ENCODE peak calls at places on chromosome 7, in seven cellular contexts. F is suprapubic skin, M is esophagus muscularis mucosa, B is ovary, X is small intestine, S is Panc1, O is body of pancreas. Q is an unnamed sample.

GRCh38 chr7:54799792-54800191 is 40.8 kb upstream of the SEC61G start:
- DNase-seq in F (no peak), M (no peak), B (no peak), X (no peak), S (no peak), O (no peak), Q (no peak)

GRCh38 chr7:57819491-57819981 is 369.6 kb downstream of the ZNF716 start:
- DNase-seq in F (no peak), M (no peak), B (no peak), X (no peak), S (no peak), O (no peak), Q (no peak)

GRCh38 chr7:44768663-44769361 is 20.2 kb downstream of the ZMIZ2 start:
- DNase-seq in F (no peak), M (no peak), B (no peak), X (no peak), S (no peak), O (no peak), Q (no peak)

GRCh38 chr7:18796216-18796615 is 300.7 kb downstream of the HDAC9 start:
- DNase-seq in F (no peak), M (no peak), B (no peak), X (no peak), S (no peak), O (no peak), Q (no peak)

GRCh38 chr7:7416031-7416968 is 119.4 kb downstream of the COL28A1 start:
- DNase-seq in F (no peak), M (peak; percentile 70), B (no peak), X (peak; percentile 98), S (no peak), O (peak; percentile 54), Q (peak; percentile 74)

GRCh38 chr7:152674860-152675760 is 831 bp downstream of the XRCC2 start:
- DNase-seq in F (no peak), M (no peak), B (no peak), X (no peak), S (no peak), O (no peak), Q (peak; percentile 30)

GRCh38 chr7:64685741-64686140 is 19.8 kb downstream of the ZNF107 start:
- DNase-seq in F (no peak), M (no peak), B (no peak), X (no peak), S (no peak), O (no peak), Q (no peak)

GRCh38 chr7:157690058-157690832 is 353.4 kb downstream of the DNAJB6 start:
- DNase-seq in F (peak; percentile 59), M (no peak), B (no peak), X (no peak), S (no peak), O (no peak), Q (no peak)

GRCh38 chr7:117319211-117319610 is 3.6 kb downstream of the WNT2 start:
- DNase-seq in F (no peak), M (no peak), B (no peak), X (no peak), S (no peak), O (no peak), Q (no peak)

GRCh38 chr7:99380823-99381663 is 6.5 kb downstream of the ARPC1B start:
- DNase-seq in F (no peak), M (no peak), B (no peak), X (peak; percentile 70), S (no peak), O (no peak), Q (no peak)

GRCh38 chr7:22572937-22573336 is 72.9 kb upstream of the STEAP1B start:
- DNase-seq in F (no peak), M (no peak), B (no peak), X (no peak), S (no peak), O (no peak), Q (no peak)

GRCh38 chr7:34869016-34869415 is 168.3 kb downstream of the DPY19L1 start:
- DNase-seq in F (no peak), M (peak; percentile 31), B (no peak), X (no peak), S (no peak), O (no peak), Q (no peak)

GRCh38 chr7:19957664-19958063 is 184.2 kb upstream of the TMEM196 start:
- DNase-seq in F (no peak), M (no peak), B (no peak), X (no peak), S (no peak), O (no peak), Q (no peak)

GRCh38 chr7:40058636-40059035 is 75.8 kb downstream of the MPLKIP start:
- DNase-seq in F (no peak), M (no peak), B (no peak), X (no peak), S (no peak), O (no peak), Q (no peak)
- H3K27ac ChIP-seq in F (no peak overlapping the region), M (no peak overlapping the region), B (no peak overlapping the region), X (no peak overlapping the region), S (no peak overlapping the region), O (no peak overlapping the region), Q (no peak overlapping the region)

GRCh38 chr7:129969881-129970446 is 17.2 kb upstream of the UBE2H start:
- DNase-seq in F (no peak), M (no peak), B (no peak), X (peak; percentile 22), S (peak; percentile 77), O (no peak), Q (peak; percentile 63)
- H3K27ac ChIP-seq in F (peak overlapping the region; percentile 84), M (peak overlapping the region; percentile 49), B (no peak overlapping the region), X (no peak overlapping the region), S (peak overlapping the region; percentile 64), O (no peak overlapping the region), Q (peak overlapping the region; percentile 84)

GRCh38 chr7:86995814-86996213 is 63.6 kb downstream of the ELAPOR2 start:
- DNase-seq in F (no peak), M (no peak), B (no peak), X (no peak), S (no peak), O (no peak), Q (no peak)

GRCh38 chr7:86989407-86989806 is 70.0 kb downstream of the ELAPOR2 start:
- DNase-seq in F (no peak), M (no peak), B (no peak), X (no peak), S (no peak), O (no peak), Q (no peak)

GRCh38 chr7:86995052-86995725 is 64.3 kb downstream of the ELAPOR2 start:
- DNase-seq in F (no peak), M (no peak), B (no peak), X (no peak), S (no peak), O (no peak), Q (no peak)

GRCh38 chr7:86991844-86992243 is 67.6 kb downstream of the ELAPOR2 start:
- DNase-seq in F (no peak), M (no peak), B (no peak), X (no peak), S (no peak), O (no peak), Q (no peak)

DNA sequence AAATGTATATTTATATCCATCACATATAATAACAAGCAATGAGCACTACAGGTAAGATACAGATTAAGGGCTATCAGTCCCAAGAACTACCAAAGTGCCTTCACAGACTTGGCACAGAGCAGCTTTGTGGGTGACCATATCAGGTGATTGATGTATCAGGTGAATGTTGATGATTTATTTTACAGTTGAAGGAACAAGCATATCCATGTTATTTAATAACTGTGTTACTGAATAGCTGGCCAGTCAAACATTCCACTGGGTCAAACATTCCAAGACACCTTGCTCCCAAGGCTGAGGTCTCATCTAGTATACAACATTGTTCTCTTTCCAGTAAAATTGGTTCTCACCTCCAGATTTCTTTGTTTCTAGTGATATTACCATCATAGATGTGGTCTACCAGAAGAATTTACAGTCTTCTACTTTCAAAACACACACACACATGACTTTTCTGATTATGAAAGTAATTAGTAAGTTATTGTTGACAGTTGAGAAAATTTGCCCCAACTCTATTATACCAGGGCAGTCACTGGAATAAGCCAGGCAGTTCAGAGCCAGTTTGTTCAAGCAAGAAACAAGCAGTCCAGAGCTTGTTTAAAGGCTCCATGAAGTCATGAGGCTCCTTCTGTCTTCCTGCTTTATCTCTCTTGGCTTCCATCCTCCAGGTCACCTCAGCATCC is 68.2 kb downstream of the ELAPOR2 start:
- DNase-seq in F (no peak), M (no peak), B (no peak), X (no peak), S (no peak), O (no peak), Q (no peak)
- H3K27ac ChIP-seq in F (no peak overlapping the region), M (no peak overlapping the region), B (no peak overlapping the region), X (no peak overlapping the region), S (no peak overlapping the region), O (peak overlapping the region; percentile 48), Q (peak overlapping the region; percentile 3)

GRCh38 chr7:155512246-155512887 is 34.0 kb downstream of the CNPY1 start:
- DNase-seq in F (no peak), M (no peak), B (no peak), X (no peak), S (no peak), O (no peak), Q (no peak)

GRCh38 chr7:155509725-155510551 is 36.4 kb downstream of the CNPY1 start:
- DNase-seq in F (no peak), M (no peak), B (no peak), X (no peak), S (no peak), O (no peak), Q (no peak)

GRCh38 chr7:155513543-155514285 is 32.6 kb downstream of the CNPY1 start:
- DNase-seq in F (no peak), M (no peak), B (no peak), X (no peak), S (no peak), O (no peak), Q (no peak)

GRCh38 chr7:155510975-155511595 is 35.3 kb downstream of the CNPY1 start:
- DNase-seq in F (no peak), M (no peak), B (no peak), X (no peak), S (no peak), O (no peak), Q (no peak)

GRCh38 chr7:155511597-155511996 is 34.8 kb downstream of the CNPY1 start:
- DNase-seq in F (no peak), M (no peak), B (no peak), X (no peak), S (no peak), O (no peak), Q (no peak)
- H3K27ac ChIP-seq in F (no peak overlapping the region), M (no peak overlapping the region), B (no peak overlapping the region), X (no peak overlapping the region), S (no peak overlapping the region), O (no peak overlapping the region), Q (no peak overlapping the region)